ENCODE peak calls at places on chromosome 17, in ten cellular contexts. U, F, T, G, B, N, I, D, Q and J are unnamed samples.

GRCh38 chr17:32241521-32242094 is 24.0 kb upstream of the RHBDL3 start:
- DNase-seq in F (no peak), I (no peak), D (no peak), T (no peak), B (no peak), N (no peak), G (no peak), U (no peak), Q (no peak), J (no peak)

GRCh38 chr17:65670667-65671371 is 109.4 kb upstream of the AXIN2 start:
- DNase-seq in T (no peak), B (no peak), N (no peak), Q (no peak), U (no peak), D (no peak), G (no peak), F (peak; percentile 7), I (no peak), J (no peak)

GRCh38 chr17:77419547-77420475 is 279.0 kb downstream of the SEC14L1 start:
- DNase-seq in T (no peak), Q (peak; percentile 80), F (peak; percentile 44), B (peak; percentile 84), U (no peak), N (peak; percentile 88), D (peak; percentile 70), G (no peak), I (no peak), J (no peak)

GRCh38 chr17:48636177-48637018 is 10.2 kb upstream of the HOXB9 start:
- DNase-seq in B (peak; percentile 91), F (peak; percentile 85), Q (peak; percentile 48), D (peak; percentile 99), T (peak; percentile 48), G (no peak), I (peak; percentile 97), N (peak; percentile 97), U (peak; percentile 53), J (peak; percentile 94)

GRCh38 chr17:48374650-48375230 is 55.3 kb downstream of the SKAP1 start:
- DNase-seq in F (no peak), D (no peak), N (peak; percentile 74), I (peak; percentile 74), G (no peak), Q (no peak), U (no peak), B (peak; percentile 24), T (peak; percentile 43), J (no peak)

GRCh38 chr17:48333034-48333491 is 97.0 kb downstream of the SKAP1 start:
- DNase-seq in D (no peak), I (no peak), N (no peak), F (peak; percentile 36), Q (peak; percentile 2), T (no peak), G (no peak), U (no peak), B (no peak), J (no peak)

GRCh38 chr17:17325228-17325627 is 22.1 kb downstream of the NT5M start:
- DNase-seq in D (no peak), N (no peak), T (no peak), F (no peak), U (no peak), Q (no peak), G (no peak), I (no peak), B (no peak), J (no peak)

GRCh38 chr17:17582372-17582771 is 9.1 kb downstream of the PEMT start:
- DNase-seq in D (no peak), G (no peak), N (no peak), Q (no peak), U (no peak), B (no peak), I (no peak), F (no peak), T (no peak), J (no peak)

GRCh38 chr17:50052822-50053653 is 2.9 kb upstream of the ITGA3 start:
- DNase-seq in N (no peak), Q (peak; percentile 38), F (no peak), D (peak; percentile 43), G (no peak), I (peak; percentile 45), U (peak; percentile 72), T (peak; percentile 43), B (peak; percentile 56), J (no peak)

GRCh38 chr17:47948706-47949196 is 7.4 kb downstream of the PNPO start:
- DNase-seq in I (peak; percentile 85), D (no peak), N (no peak), G (no peak), B (no peak), T (peak; percentile 84), Q (no peak), F (no peak), U (no peak), J (no peak)

GRCh38 chr17:41420134-41420533 is 4.3 kb downstream of the KRT37 start:
- DNase-seq in G (no peak), I (no peak), F (no peak), N (no peak), T (no peak), D (no peak), U (no peak), Q (peak; percentile 26), B (no peak), J (no peak)

GRCh38 chr17:42288078-42288984 is at the start of gene STAT5A:
- DNase-seq in D (peak; percentile 75), U (peak; percentile 94), N (peak; percentile 82), T (peak; percentile 89), I (peak; percentile 73), Q (peak; percentile 69), F (peak; percentile 69), G (no peak), B (peak; percentile 90), J (peak; percentile 44)

GRCh38 chr17:38742431-38743308 is 5.5 kb downstream of the PCGF2 start:
- DNase-seq in B (peak; percentile 84), F (peak; percentile 93), I (peak; percentile 51), Q (peak; percentile 84), U (no peak), G (peak; percentile 63), T (no peak), N (no peak), D (no peak), J (no peak)

GRCh38 chr17:20203761-20204263 is 194.7 kb downstream of the SPECC1 start:
- DNase-seq in U (no peak), F (no peak), G (no peak), N (peak; percentile 31), B (no peak), D (no peak), Q (peak; percentile 44), I (no peak), T (no peak), J (no peak)

GRCh38 chr17:81685108-81685507 is 1.3 kb downstream of the HGS start:
- DNase-seq in B (peak; percentile 28), U (no peak), Q (peak; percentile 87), D (no peak), F (peak; percentile 54), N (no peak), G (no peak), I (no peak), T (no peak), J (no peak)

DNA sequence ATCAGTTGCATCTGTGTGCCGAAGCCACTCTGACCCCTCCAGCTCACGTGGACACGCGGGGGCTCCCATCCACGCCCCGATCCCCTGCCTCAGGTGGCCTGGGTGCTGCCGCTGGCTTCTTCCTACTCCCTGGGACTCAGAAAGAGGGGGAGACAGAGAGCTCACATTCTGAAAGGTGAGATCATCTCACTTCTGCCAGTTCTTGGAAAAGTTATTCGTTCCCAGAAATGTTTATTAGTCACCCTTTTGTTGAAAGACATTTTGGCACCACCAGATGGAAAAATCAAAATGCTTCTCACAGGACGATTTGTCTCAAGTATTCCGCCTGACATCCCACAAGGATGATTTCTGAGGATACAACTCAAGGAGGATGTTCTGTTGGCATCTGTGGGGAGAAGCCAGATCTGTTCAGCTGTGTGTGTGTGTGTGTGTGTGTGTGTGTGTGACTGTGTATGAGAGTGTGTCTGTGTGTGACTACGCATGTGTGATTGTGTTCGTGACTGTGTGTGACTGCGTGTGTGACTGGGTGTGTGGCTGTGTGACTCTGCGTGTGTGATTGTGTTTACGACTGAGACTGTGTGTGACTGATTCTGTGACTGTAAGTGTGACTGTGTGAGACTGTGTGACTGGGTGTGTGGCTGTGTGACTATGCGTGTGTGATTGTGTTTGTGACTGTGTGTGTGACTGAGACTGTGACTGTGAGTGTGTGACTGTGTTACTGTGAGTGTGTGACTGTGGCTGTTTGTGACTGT is 207.3 kb downstream of the NTN1 start:
- DNase-seq in F (peak; percentile 60), B (no peak), I (no peak), T (no peak), D (no peak), G (no peak), N (no peak), U (no peak), Q (peak; percentile 58), J (no peak)
- TF ChIP-seq CTCF in F (no peak), B (no peak), I (no peak), T (no peak), D (no peak), G (peak; percentile 11), N (no peak), U (no peak), Q (no peak), J (no peak)

DNA sequence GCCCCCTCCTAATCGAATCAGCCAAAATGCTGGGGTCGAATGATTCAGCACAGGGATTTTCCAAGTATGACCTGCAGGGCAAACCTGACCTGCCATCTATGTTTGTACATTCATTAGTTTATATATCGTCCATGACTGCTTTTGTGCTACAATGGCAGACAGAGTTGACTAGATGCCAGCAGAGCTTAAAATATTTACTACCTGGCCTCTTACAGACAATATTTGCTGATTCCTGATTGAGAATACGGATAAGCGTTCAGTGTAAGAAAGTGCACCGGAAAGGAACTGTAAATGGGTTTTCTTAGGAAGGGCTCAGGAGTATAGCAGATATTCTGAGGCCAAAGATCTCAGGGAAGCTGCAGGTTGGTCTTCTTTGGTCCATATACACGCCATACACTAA is 11.7 kb upstream of the TOM1L1 start:
- DNase-seq in N (no peak), G (no peak), U (no peak), I (no peak), D (no peak), F (no peak), Q (no peak), B (no peak), T (no peak), J (no peak)
- TF ChIP-seq CTCF in N (no peak), G (no peak), U (no peak), I (no peak), D (no peak), F (no peak), Q (no peak), B (no peak), T (no peak), J (no peak)

GRCh38 chr17:78422267-78422605 is 43.8 kb downstream of the PGS1 start:
- DNase-seq in B (no peak), I (no peak), Q (no peak), F (no peak), N (no peak), U (no peak), D (no peak), G (no peak), T (no peak), J (no peak)
- TF ChIP-seq CTCF in B (no peak), I (no peak), Q (no peak), F (no peak), N (no peak), U (peak; percentile 6), D (peak; percentile 17), G (no peak), T (no peak), J (no peak)

DNA sequence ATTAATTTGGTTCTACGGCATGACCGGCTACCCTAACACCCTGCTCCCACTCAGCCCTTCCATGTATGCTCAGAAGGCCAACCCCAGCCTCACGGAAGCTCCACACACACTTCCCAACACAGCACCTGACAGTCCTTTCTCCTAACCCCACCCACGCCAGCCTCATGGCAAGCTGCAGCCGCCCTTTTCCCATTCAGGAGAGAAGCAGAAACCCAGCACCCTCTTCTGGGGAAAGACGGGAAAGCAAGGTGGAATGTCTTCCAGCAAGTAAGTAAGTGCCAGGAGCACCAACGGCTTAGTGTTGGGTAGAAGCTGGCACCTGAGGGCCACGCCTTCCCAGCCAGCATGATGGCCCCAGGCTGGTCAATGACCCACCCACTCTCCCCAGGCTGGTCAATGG is 32.1 kb downstream of the ABR start:
- DNase-seq in Q (peak; percentile 43), G (no peak), D (peak; percentile 59), T (peak; percentile 81), N (peak; percentile 78), F (peak; percentile 67), U (peak; percentile 67), B (no peak), I (peak; percentile 88), J (no peak)
- TF ChIP-seq CTCF in Q (peak; percentile 44), G (peak; percentile 41), D (peak; percentile 36), T (no peak), N (peak; percentile 65), F (peak; percentile 73), U (peak; percentile 36), B (peak; percentile 60), I (peak; percentile 74), J (peak; percentile 50)